ENCODE peak calls at places on chromosomes 2 and 18, in nine cellular contexts. E is psoas muscle; S is body of pancreas; W is coronary artery; O is AG08396; P is nephron progenitor cell; V is NCI-H69; R is activated CD4-positive, CD25-positive, alpha-beta regulatory T cell treated with anti-CD3 and anti-CD28 coated beads, Interleukin-2, amount 50 U/mL, for 72 hours; F is AG10803. X is an unnamed sample.

GRCh38 chr2:239990966-239991365 is 34.2 kb downstream of the NDUFA10 start:
- DNase-seq in E (no peak), S (no peak), W (no peak), O (no peak), P (no peak), V (no peak), R (no peak), F (no peak), X (no peak)

GRCh38 chr2:234241656-234242445 is 191.3 kb downstream of the SPP2 start:
- DNase-seq in E (no peak), S (no peak), W (no peak), O (peak; percentile 54), P (peak; percentile 54), V (no peak), R (no peak), F (peak; percentile 63), X (peak; percentile 40)

GRCh38 chr2:85468704-85469349 is 50.3 kb downstream of the SH2D6 start:
- DNase-seq in E (no peak), S (peak; percentile 83), W (no peak), O (no peak), P (no peak), V (peak; percentile 84), R (no peak), F (peak; percentile 51), X (no peak)

GRCh38 chr18:12121175-12122095 is 27.8 kb downstream of the ANKRD62 start:
- DNase-seq in E (no peak), S (peak; percentile 37), W (no peak), O (no peak), P (peak; percentile 32), V (no peak), R (no peak), F (no peak), X (no peak)

GRCh38 chr18:6660334-6660733 is 69.2 kb upstream of the ARHGAP28 start:
- DNase-seq in E (no peak), S (no peak), W (no peak), O (no peak), P (peak; percentile 24), V (peak; percentile 96), R (no peak), F (no peak), X (no peak)

GRCh38 chr2:159396796-159397195 is 110.3 kb upstream of the WDSUB1 start:
- DNase-seq in E (no peak), S (no peak), W (no peak), O (no peak), P (no peak), V (peak; percentile 57), R (no peak), F (no peak), X (no peak)

GRCh38 chr2:1553671-1554295 is 140.5 kb downstream of the TPO start:
- DNase-seq in E (no peak), S (peak; percentile 18), W (no peak), O (peak; percentile 83), P (no peak), V (no peak), R (no peak), F (peak; percentile 84), X (no peak)

GRCh38 chr18:52781113-52781512 is 441.1 kb downstream of the DCC start:
- DNase-seq in E (no peak), S (no peak), W (no peak), O (no peak), P (no peak), V (no peak), R (no peak), F (no peak), X (no peak)

GRCh38 chr2:47025969-47026610 is 110.5 kb upstream of the MCFD2 start:
- DNase-seq in E (no peak), S (no peak), W (no peak), O (no peak), P (no peak), V (no peak), R (no peak), F (no peak), X (no peak)

GRCh38 chr2:237873961-237874551 is 14.6 kb downstream of the RAMP1 start:
- DNase-seq in E (peak; percentile 45), S (no peak), W (no peak), O (no peak), P (no peak), V (no peak), R (no peak), F (no peak), X (no peak)

GRCh38 chr18:26051845-26052244 is 38.6 kb downstream of the SS18 start:
- DNase-seq in E (no peak), S (no peak), W (no peak), O (no peak), P (no peak), V (peak; percentile 26), R (no peak), F (no peak), X (no peak)

GRCh38 chr2:107384426-107384825 is 442.3 kb upstream of the RGPD4 start:
- DNase-seq in E (no peak), S (no peak), W (no peak), O (no peak), P (no peak), V (no peak), R (no peak), F (no peak), X (no peak)

GRCh38 chr2:210762604-210763588 is 206.5 kb downstream of the CPS1 start:
- DNase-seq in E (no peak), S (no peak), W (no peak), O (no peak), P (no peak), V (no peak), R (no peak), F (no peak), X (no peak)

GRCh38 chr2:12155308-12156061 is 409.1 kb downstream of the LPIN1 start:
- DNase-seq in E (peak; percentile 68), S (peak; percentile 20), W (no peak), O (peak; percentile 62), P (no peak), V (no peak), R (no peak), F (peak; percentile 86), X (peak; percentile 59)

GRCh38 chr2:241030333-241030680 is 31.9 kb downstream of the SNED1 start:
- DNase-seq in E (peak; percentile 46), S (no peak), W (no peak), O (no peak), P (no peak), V (no peak), R (no peak), F (no peak), X (no peak)

GRCh38 chr2:137847443-137847842 is 116.8 kb upstream of the HNMT start:
- DNase-seq in E (no peak), S (no peak), W (no peak), O (no peak), P (no peak), V (no peak), R (no peak), F (no peak), X (no peak)

GRCh38 chr2:224211821-224212220 is 172.7 kb upstream of the SERPINE2 start:
- DNase-seq in E (no peak), S (no peak), W (no peak), O (no peak), P (peak; percentile 7), V (no peak), R (no peak), F (peak; percentile 60), X (no peak)

GRCh38 chr18:75293591-75293990 is 83.0 kb downstream of the TSHZ1 start:
- DNase-seq in E (no peak), S (no peak), W (no peak), O (no peak), P (no peak), V (peak; percentile 22), R (no peak), F (no peak), X (no peak)

GRCh38 chr2:223930002-223930976 is 14.8 kb downstream of the WDFY1 start:
- DNase-seq in E (peak; percentile 85), S (peak; percentile 65), W (no peak), O (peak; percentile 46), P (no peak), V (peak; percentile 2), R (no peak), F (no peak), X (no peak)

GRCh38 chr2:71693286-71694270 is 240.2 kb downstream of the DYSF start:
- DNase-seq in E (peak; percentile 38), S (no peak), W (no peak), O (no peak), P (no peak), V (no peak), R (no peak), F (peak; percentile 40), X (no peak)

GRCh38 chr2:8607591-8607990 is 74.3 kb upstream of the ID2 start:
- DNase-seq in E (no peak), S (no peak), W (no peak), O (peak; percentile 45), P (no peak), V (no peak), R (no peak), F (peak; percentile 63), X (peak; percentile 80)

GRCh38 chr2:86570069-86570468 is 6.8 kb upstream of the CHMP3 start:
- DNase-seq in E (no peak), S (no peak), W (no peak), O (no peak), P (no peak), V (no peak), R (no peak), F (no peak), X (no peak)

GRCh38 chr2:210558708-210559107 is 2.3 kb downstream of the CPS1 start:
- DNase-seq in E (no peak), S (no peak), W (no peak), O (no peak), P (no peak), V (no peak), R (no peak), F (peak; percentile 9), X (no peak)

GRCh38 chr18:74182335-74182734 is 34.0 kb downstream of the TIMM21 start:
- DNase-seq in E (no peak), S (no peak), W (no peak), O (no peak), P (no peak), V (no peak), R (no peak), F (no peak), X (no peak)

GRCh38 chr2:52341732-52342131 is 1309.8 kb upstream of the NRXN1 start:
- DNase-seq in E (no peak), S (no peak), W (no peak), O (no peak), P (no peak), V (no peak), R (no peak), F (no peak), X (no peak)